ENCODE peak calls at places on chromosomes 12 and 14, in ten cellular contexts. G, M, T, U, N, L, K, Q, E and D are unnamed samples.

GRCh38 chr14:22375321-22375930 is 213.6 kb downstream of the DAD1 start:
- DNase-seq in U (no peak), K (peak; percentile 41), N (no peak), G (no peak), T (no peak), E (no peak), Q (no peak), L (peak; percentile 37), M (no peak), D (peak; percentile 26)

GRCh38 chr12:126676426-126676825 is 1590.5 kb upstream of the TMEM132C start:
- DNase-seq in M (no peak), L (no peak), Q (no peak), K (no peak), G (no peak), U (no peak), N (no peak), E (no peak), T (no peak), D (peak; percentile 50)

GRCh38 chr14:80456200-80456599 is 244.9 kb upstream of the DIO2 start:
- DNase-seq in G (no peak), Q (no peak), K (no peak), U (no peak), N (no peak), M (no peak), E (no peak), T (peak; percentile 40), L (no peak), D (peak; percentile 2)

GRCh38 chr14:105891221-105891602 is 364.8 kb downstream of the TMEM121 start:
- DNase-seq in U (peak; percentile 27), K (no peak), N (no peak), E (no peak), Q (no peak), L (no peak), T (no peak), M (no peak), G (no peak), D (no peak)

GRCh38 chr12:29103539-29103974 is 45.5 kb upstream of the FAR2 start:
- DNase-seq in T (no peak), U (no peak), M (peak; percentile 7), N (peak; percentile 20), K (peak; percentile 18), E (no peak), Q (peak; percentile 55), L (no peak), G (peak; percentile 76), D (no peak)

GRCh38 chr12:5201554-5202243 is 158.0 kb downstream of the KCNA5 start:
- DNase-seq in E (no peak), M (no peak), G (no peak), T (no peak), U (peak; percentile 55), Q (no peak), K (no peak), L (no peak), N (no peak), D (peak; percentile 40)

GRCh38 chr12:20369164-20370000 is 1.0 kb downstream of the PDE3A start:
- DNase-seq in N (peak; percentile 8), G (no peak), T (no peak), U (peak; percentile 78), E (no peak), Q (peak; percentile 54), K (no peak), L (no peak), M (no peak), D (peak; percentile 39)

GRCh38 chr12:67496616-67497015 is 151.9 kb upstream of the DYRK2 start:
- DNase-seq in K (no peak), U (no peak), N (no peak), E (no peak), T (no peak), L (no peak), G (no peak), Q (no peak), M (no peak), D (no peak)

GRCh38 chr12:95096852-95097251 is 23.4 kb upstream of the NR2C1 start:
- DNase-seq in E (no peak), G (no peak), T (no peak), N (no peak), L (no peak), Q (no peak), M (no peak), U (no peak), K (no peak), D (no peak)

GRCh38 chr12:10362828-10363664 is 26.8 kb downstream of the KLRK1 start:
- DNase-seq in U (no peak), L (no peak), M (no peak), Q (no peak), T (no peak), E (no peak), N (no peak), K (no peak), G (no peak), D (no peak)